ENCODE peak calls at places on chromosome 17, in six cellular contexts. Z, P, H, R, V and D are unnamed samples.

GRCh38 chr17:72617557-72617956 is 474.9 kb downstream of the SLC39A11 start:
- DNase-seq in Z (no peak), P (no peak), H (no peak), R (no peak), V (no peak), D (no peak)

GRCh38 chr17:11805952-11806351 is 191.3 kb downstream of the ZNF18 start:
- DNase-seq in Z (no peak), P (no peak), H (no peak), R (no peak), V (no peak), D (no peak)

GRCh38 chr17:70629902-70630301 is 460.6 kb downstream of the KCNJ2 start:
- DNase-seq in Z (no peak), P (no peak), H (no peak), R (no peak), V (no peak), D (no peak)

GRCh38 chr17:47727704-47728036 is 5.4 kb upstream of the TBX21 start:
- DNase-seq in Z (no peak), P (no peak), H (no peak), R (no peak), V (no peak), D (no peak)

GRCh38 chr17:45098869-45099616 is 33.3 kb downstream of the PLCD3 start:
- DNase-seq in Z (peak; percentile 87), P (peak; percentile 34), H (peak; percentile 95), R (peak; percentile 95), V (peak; percentile 55), D (peak; percentile 60)

GRCh38 chr17:50298018-50298417 is 23.8 kb downstream of the TMEM92 start:
- DNase-seq in Z (no peak), P (no peak), H (no peak), R (no peak), V (no peak), D (no peak)

GRCh38 chr17:44219636-44220210 is at the start of gene UBTF:
- DNase-seq in Z (peak; percentile 74), P (no peak), H (peak; percentile 83), R (peak; percentile 75), V (peak; percentile 19), D (no peak)

GRCh38 chr17:977163-977562 is 2.4 kb downstream of the NXN start:
- DNase-seq in Z (no peak), P (no peak), H (no peak), R (no peak), V (no peak), D (peak; percentile 67)

GRCh38 chr17:58391302-58391984 is 25.9 kb downstream of the RNF43 start:
- DNase-seq in Z (peak; percentile 88), P (peak; percentile 20), H (peak; percentile 85), R (no peak), V (peak; percentile 91), D (no peak)

GRCh38 chr17:29388937-29389336 is 1.2 kb upstream of the TAOK1 start:
- DNase-seq in Z (no peak), P (no peak), H (peak; percentile 17), R (no peak), V (no peak), D (no peak)

GRCh38 chr17:50634915-50635719 is 436 bp downstream of the ABCC3 start:
- DNase-seq in Z (no peak), P (no peak), H (peak; percentile 59), R (peak; percentile 65), V (no peak), D (no peak)

DNA sequence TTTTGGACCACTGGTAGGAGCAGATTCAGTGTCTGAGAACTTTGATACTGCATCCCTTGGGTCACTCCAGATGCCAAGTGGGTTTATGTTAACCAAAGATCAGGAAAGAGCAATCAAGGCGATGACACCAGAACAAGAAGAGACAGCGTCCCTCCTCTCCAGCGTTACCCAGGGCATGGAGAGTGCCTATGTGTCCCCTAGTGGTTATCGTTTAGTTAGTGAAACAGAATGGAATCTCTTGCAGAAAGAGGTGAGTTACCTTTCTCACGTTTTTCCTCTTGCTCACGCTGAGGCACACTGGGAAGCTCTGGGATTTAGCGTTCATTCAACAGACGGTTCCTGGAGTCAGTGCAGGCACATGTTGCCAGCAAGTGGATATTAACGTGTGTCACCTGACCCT is 58.0 kb downstream of the NUP88 start:
- DNase-seq in Z (no peak), P (no peak), H (no peak), R (peak; percentile 43), V (no peak), D (no peak)
- TF ChIP-seq CTCF in Z (no peak), P (no peak), H (no peak), R (peak; percentile 20), V (no peak), D (no peak)

GRCh38 chr17:39913989-39914388 is 4.4 kb downstream of the GSDMB start:
- DNase-seq in Z (no peak), P (no peak), H (no peak), R (no peak), V (no peak), D (no peak)

GRCh38 chr17:39915559-39915958 is 2.9 kb downstream of the GSDMB start:
- DNase-seq in Z (no peak), P (no peak), H (peak; percentile 62), R (no peak), V (no peak), D (no peak)

GRCh38 chr17:39919087-39919683 is 750 bp upstream of the GSDMB start:
- DNase-seq in Z (no peak), P (no peak), H (no peak), R (no peak), V (no peak), D (no peak)

GRCh38 chr17:39920218-39921210 is 2.1 kb upstream of the GSDMB start:
- DNase-seq in Z (no peak), P (no peak), H (peak; percentile 86), R (peak; percentile 19), V (no peak), D (no peak)

GRCh38 chr17:39916918-39917317 is 1.5 kb downstream of the GSDMB start:
- DNase-seq in Z (no peak), P (no peak), H (peak; percentile 94), R (peak; percentile 47), V (no peak), D (no peak)
- TF ChIP-seq CTCF in Z (no peak), P (no peak), H (no peak), R (peak; percentile 52), V (peak; percentile 10), D (peak; percentile 45)

GRCh38 chr17:40122466-40122943 is 734 bp downstream of the MSL1 start:
- DNase-seq in Z (no peak), P (no peak), H (peak; percentile 98), R (peak; percentile 68), V (peak; percentile 25), D (peak; percentile 41)

GRCh38 chr17:40123811-40124114 is 2.0 kb downstream of the MSL1 start:
- DNase-seq in Z (no peak), P (no peak), H (no peak), R (no peak), V (no peak), D (no peak)

GRCh38 chr17:40124279-40125141 is 2.7 kb downstream of the MSL1 start:
- DNase-seq in Z (no peak), P (peak; percentile 44), H (peak; percentile 61), R (peak; percentile 73), V (peak; percentile 26), D (no peak)

GRCh38 chr17:40121886-40122465 is at the start of gene MSL1:
- DNase-seq in Z (peak; percentile 92), P (no peak), H (peak; percentile 100), R (peak; percentile 84), V (peak; percentile 72), D (peak; percentile 65)

DNA sequence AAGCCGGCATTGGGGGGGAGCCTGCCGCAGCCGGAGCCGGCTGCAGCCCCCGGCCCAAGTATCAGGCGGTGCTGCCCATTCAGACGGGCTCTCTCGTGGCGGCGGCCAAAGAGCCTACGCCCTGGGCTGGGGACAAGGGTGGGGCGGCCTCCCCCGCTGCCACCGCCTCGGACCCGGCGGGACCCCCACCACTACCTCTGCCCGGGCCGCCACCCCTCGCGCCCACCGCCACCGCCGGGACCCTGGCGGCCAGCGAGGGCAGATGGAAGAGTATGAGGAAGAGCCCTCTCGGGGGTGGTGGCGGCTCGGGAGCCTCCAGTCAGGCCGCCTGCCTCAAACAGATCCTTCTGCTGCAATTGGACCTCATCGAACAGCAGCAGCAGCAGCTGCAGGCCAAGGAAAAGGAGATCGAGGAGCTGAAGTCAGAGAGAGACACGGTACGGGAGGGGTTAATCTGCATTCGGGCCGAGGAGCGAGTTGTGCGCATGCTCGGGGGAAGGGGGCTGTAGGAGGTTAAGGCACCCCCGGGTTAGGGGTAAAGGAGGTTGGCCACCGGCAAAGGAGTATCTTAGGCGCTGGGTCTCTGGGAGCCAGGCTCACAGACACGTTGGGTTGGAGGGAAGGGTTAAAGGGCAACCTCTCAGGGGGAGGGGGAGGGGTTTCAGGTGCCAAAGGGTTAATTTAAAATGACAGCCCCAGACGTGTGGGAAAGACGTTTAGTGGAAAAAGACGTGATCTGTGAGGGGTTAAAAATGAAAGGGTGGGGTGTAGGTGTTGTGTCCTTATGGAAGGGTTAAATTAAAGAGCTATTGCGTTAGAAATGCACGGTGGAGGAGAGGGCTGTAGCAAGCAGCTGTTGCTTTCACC is 1.4 kb downstream of the MSL1 start:
- DNase-seq in Z (peak; percentile 67), P (no peak), H (peak; percentile 98), R (peak; percentile 86), V (peak; percentile 36), D (no peak)
- TF ChIP-seq CTCF in Z (no peak), P (no peak), H (no peak), R (no peak), V (no peak), D (no peak)

GRCh38 chr17:80650339-80650672 is 105.7 kb downstream of the RPTOR start:
- DNase-seq in Z (no peak), P (no peak), H (no peak), R (no peak), V (no peak), D (no peak)
- TF ChIP-seq CTCF in Z (no peak), P (no peak), H (no peak), R (no peak), V (no peak), D (no peak)